ENCODE peak calls at places on chromosomes 6 and 20, in five cellular contexts. F, W, L, E and G are unnamed samples. For H3K4me1, the result is how much of the 10 kb centered on the place peaks cover.

GRCh38 chr20:39849664-39850063 is 839.4 kb downstream of the MAFB start:
- DNase-seq in F (peak), W (peak), E (peak), L (no peak), G (peak)

GRCh38 chr20:46073443-46073842 is 16.3 kb downstream of the NCOA5 start:
- DNase-seq in W (no peak), F (no peak), L (no peak), E (no peak), G (no peak)

GRCh38 chr6:96162711-96163120 is 146.9 kb downstream of the FUT9 start:
- DNase-seq in L (no peak), F (no peak), W (no peak), E (no peak), G (no peak)

GRCh38 chr6:10030942-10031537 is 383.8 kb downstream of the TFAP2A start:
- DNase-seq in W (no peak), L (peak), E (no peak), F (no peak), G (no peak)

GRCh38 chr20:22686097-22686496 is 101.7 kb upstream of the FOXA2 start:
- DNase-seq in W (peak), L (peak), F (peak), E (peak), G (peak)

GRCh38 chr20:23303325-23304102 is 47.1 kb upstream of the NXT1 start:
- DNase-seq in W (no peak), E (no peak), L (no peak), F (no peak), G (no peak)

GRCh38 chr20:64079273-64080012 is at the start of gene RGS19:
- DNase-seq in F (peak), W (peak), L (peak), E (peak), G (peak)

GRCh38 chr6:163702736-163703135 is 288.2 kb downstream of the QKI start:
- DNase-seq in W (no peak), L (no peak), E (no peak), F (no peak), G (no peak)

GRCh38 chr20:22106308-22106938 is 401.0 kb downstream of the PAX1 start:
- DNase-seq in W (no peak), F (no peak), E (no peak), L (peak), G (no peak)

GRCh38 chr6:93964926-93965325 is 545.6 kb upstream of the EPHA7 start:
- DNase-seq in F (no peak), E (no peak), W (no peak), L (no peak), G (no peak)

GRCh38 chr6:146785001-146785585 is 186.3 kb downstream of the ADGB start:
- DNase-seq in W (peak), L (peak), E (no peak), F (no peak), G (no peak)

GRCh38 chr6:134416501-134417154 is 98.7 kb upstream of the SGK1 start:
- DNase-seq in W (peak), E (no peak), L (no peak), F (no peak), G (no peak)

GRCh38 chr20:41309817-41310216 is 7.7 kb downstream of the ZHX3 start:
- DNase-seq in F (no peak), L (peak), E (no peak), W (peak), G (no peak)

GRCh38 chr6:166078294-166078693 is 89.4 kb downstream of the TBXT start:
- DNase-seq in L (no peak), W (peak), E (no peak), F (no peak), G (no peak)

GRCh38 chr20:36908603-36909002 is 32.7 kb downstream of the TLDC2 start:
- DNase-seq in F (no peak), L (no peak), E (no peak), W (peak), G (no peak)

GRCh38 chr6:114690625-114691024 is 347.8 kb upstream of the HS3ST5 start:
- DNase-seq in W (no peak), E (no peak), F (no peak), L (no peak), G (no peak)

GRCh38 chr20:4601630-4602296 is 119.9 kb upstream of the PRND start:
- DNase-seq in F (no peak), W (no peak), E (no peak), L (peak), G (peak)

GRCh38 chr6:96899019-96899418 is 1.3 kb upstream of the NDUFAF4 start:
- DNase-seq in L (peak), E (no peak), F (no peak), W (peak), G (no peak)

GRCh38 chr20:63520939-63521601 is 505 bp downstream of the PPDPF start:
- DNase-seq in L (peak), E (peak), W (peak), F (peak), G (peak)

GRCh38 chr6:169723991-169724553 is at the start of gene PHF10:
- DNase-seq in E (peak), W (peak), F (peak), L (no peak), G (peak)

GRCh38 chr20:50518270-50518721 is 8.1 kb downstream of the PTPN1 start:
- DNase-seq in L (peak), F (no peak), W (peak), E (no peak), G (no peak)

GRCh38 chr20:23244207-23244915 is 106.2 kb upstream of the NXT1 start:
- DNase-seq in L (no peak), F (no peak), W (peak), E (no peak), G (no peak)

GRCh38 chr6:159282351-159282750 is 113.2 kb downstream of the FNDC1 start:
- DNase-seq in W (no peak), E (no peak), F (no peak), L (no peak), G (no peak)

GRCh38 chr6:139308284-139308916 is 16.6 kb upstream of the TXLNB start:
- DNase-seq in F (no peak), E (no peak), W (no peak), L (peak), G (no peak)

GRCh38 chr6:108502826-108503225 is 57.9 kb upstream of the FOXO3 start:
- DNase-seq in F (no peak), E (no peak), L (no peak), W (no peak), G (no peak)

GRCh38 chr20:38658879-38659612 is 57.4 kb downstream of the ARHGAP40 start:
- DNase-seq in W (peak), E (no peak), F (no peak), L (peak), G (no peak)

GRCh38 chr20:44716309-44717106 is 1.3 kb downstream of the CCN5 start:
- DNase-seq in L (no peak), E (no peak), F (no peak), W (no peak), G (no peak)

GRCh38 chr6:7235712-7236311 is 77.2 kb downstream of the SSR1 start:
- DNase-seq in L (peak), E (no peak), W (no peak), F (peak), G (no peak)

DNA sequence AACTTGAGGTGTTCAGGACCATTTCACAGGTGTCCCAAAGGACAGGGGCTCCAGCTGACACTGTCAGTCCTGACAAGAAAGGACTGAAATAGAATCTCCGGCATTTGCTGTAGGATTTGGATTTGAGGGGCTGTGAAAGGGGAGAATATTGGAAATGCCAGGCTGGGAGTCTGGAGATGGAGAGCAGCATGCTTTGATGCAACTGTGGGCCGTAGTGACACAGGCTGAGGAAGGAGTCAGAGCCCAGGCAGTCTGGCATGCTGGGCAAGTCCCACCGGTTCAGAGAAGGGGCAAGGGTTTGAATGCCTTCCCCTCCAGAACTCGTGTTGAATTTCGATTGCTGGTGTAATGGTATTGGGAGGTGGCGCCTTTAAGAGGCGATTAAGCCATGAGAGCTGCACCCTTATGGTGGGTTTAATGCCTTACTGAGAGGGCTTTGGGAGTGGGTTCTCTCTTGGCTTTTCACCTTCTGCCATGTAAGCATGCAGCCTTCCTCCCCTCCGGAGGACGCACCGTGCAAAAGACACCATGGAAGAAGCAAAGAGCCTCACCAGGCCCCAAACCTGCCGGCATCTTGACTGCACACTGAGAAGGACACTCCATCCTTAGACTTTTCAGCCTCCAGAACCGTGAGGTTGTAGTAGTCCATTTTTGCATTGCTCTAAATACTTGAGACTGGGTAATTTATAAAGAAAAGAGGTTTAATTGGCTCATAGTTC is 9.4 kb upstream of the PYGB start:
- DNase-seq in E (peak), W (peak), F (no peak), L (peak), G (no peak)
- H3K4me3 ChIP-seq in E (no peak), W (no peak), F (no peak), L (peak), G (no peak)

GRCh38 chr20:20207872-20208271 is 155.5 kb downstream of the CFAP61 start:
- DNase-seq in E (no peak), W (no peak), F (no peak), L (no peak), G (no peak)

GRCh38 chr20:20210943-20211273 is 157.0 kb upstream of the INSM1 start:
- DNase-seq in F (no peak), W (no peak), E (no peak), L (no peak), G (no peak)

GRCh38 chr20:20210327-20210726 is 157.6 kb upstream of the INSM1 start:
- DNase-seq in W (no peak), L (no peak), F (no peak), E (no peak), G (no peak)

GRCh38 chr20:20211274-20211987 is 156.5 kb upstream of the INSM1 start:
- DNase-seq in E (no peak), F (no peak), W (no peak), L (peak), G (no peak)

DNA sequence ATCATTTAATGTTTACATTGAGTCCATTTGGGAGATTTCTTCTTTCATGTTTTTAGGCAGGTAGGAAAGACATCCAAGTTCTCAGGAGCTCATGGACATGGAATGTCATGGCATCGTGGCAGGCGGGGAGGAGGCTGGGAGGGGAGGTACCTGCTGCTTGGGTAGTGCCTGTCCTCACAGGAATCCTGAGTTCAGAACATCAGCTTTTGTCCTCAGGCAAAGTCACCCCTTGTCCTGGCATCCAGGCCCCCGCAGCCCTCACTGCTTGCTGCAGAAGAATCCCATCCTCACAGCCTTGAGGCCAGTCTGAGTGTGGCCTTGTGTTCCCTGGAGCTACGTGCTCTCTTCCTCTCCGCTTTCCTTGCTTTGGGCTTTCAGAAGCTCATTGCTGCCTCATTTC is 157.4 kb downstream of the CFAP61 start:
- DNase-seq in L (no peak), E (no peak), W (no peak), F (no peak), G (no peak)
- H3K4me1 ChIP-seq in L (under half), E (under half), W (under half), F (under half), G (under half)

DNA sequence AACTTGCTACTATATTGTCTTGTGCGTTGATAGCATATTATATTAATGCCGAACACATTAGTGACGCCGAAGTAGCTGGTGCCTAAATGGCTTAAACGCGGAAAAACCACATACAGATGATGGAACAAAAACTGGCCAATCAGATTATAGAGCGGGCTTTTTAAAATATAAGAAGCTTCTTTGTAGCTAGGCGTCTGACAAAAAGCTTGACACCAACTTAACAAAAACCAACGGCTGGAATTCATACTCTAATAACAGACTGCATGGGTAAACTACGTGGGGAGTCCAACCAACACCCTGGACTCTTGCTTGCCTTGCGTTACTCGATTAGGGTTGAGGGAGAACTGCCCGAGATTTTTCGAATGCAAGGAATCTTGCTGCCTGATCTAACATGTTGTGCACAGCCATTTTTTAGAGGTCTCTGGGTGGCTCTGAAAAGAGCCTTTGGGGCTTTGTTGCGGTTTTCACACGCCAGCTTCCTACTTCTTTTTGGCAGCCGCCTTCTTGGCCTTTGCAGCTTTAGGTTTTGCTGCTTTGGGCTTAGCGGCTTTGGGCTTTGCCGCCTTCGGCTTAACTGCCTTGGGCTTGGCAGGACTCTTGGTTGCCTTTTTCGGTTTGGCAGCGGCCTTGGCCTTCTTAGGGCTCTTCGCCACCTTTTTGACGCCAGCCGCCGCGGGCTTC is 45.7 kb downstream of the OR2B2 start:
- DNase-seq in F (no peak), W (peak), L (no peak), E (no peak), G (no peak)
- H3K4me3 ChIP-seq in F (peak), W (peak), L (peak), E (peak), G (peak)

GRCh38 chr6:156396791-156397418 is 380.3 kb upstream of the ARID1B start:
- DNase-seq in E (no peak), F (no peak), L (no peak), W (no peak), G (no peak)

GRCh38 chr6:156395276-156395675 is 381.9 kb upstream of the ARID1B start:
- DNase-seq in W (no peak), L (peak), F (peak), E (no peak), G (no peak)

GRCh38 chr6:156396068-156396771 is 381.0 kb upstream of the ARID1B start:
- DNase-seq in W (no peak), E (no peak), F (no peak), L (no peak), G (no peak)

GRCh38 chr6:156400487-156400886 is 376.7 kb upstream of the ARID1B start:
- DNase-seq in F (no peak), L (no peak), E (no peak), W (no peak), G (no peak)

GRCh38 chr6:156398371-156398770 is 378.8 kb upstream of the ARID1B start:
- DNase-seq in W (no peak), F (no peak), E (no peak), L (no peak), G (no peak)
- H3K4me1 ChIP-seq in W (under half), F (under half), E (under half), L (under half), G (under half)

GRCh38 chr20:47761478-47762047 is 23.7 kb downstream of the SULF2 start:
- DNase-seq in E (no peak), L (no peak), F (no peak), W (no peak), G (no peak)
- H3K4me3 ChIP-seq in E (no peak), L (no peak), F (no peak), W (no peak), G (no peak)

GRCh38 chr6:128513878-128514277 is 6.5 kb downstream of the PTPRK start:
- DNase-seq in F (no peak), L (no peak), W (no peak), E (no peak), G (no peak)

GRCh38 chr6:128516514-128516898 is 3.9 kb downstream of the PTPRK start:
- DNase-seq in F (no peak), E (no peak), W (no peak), L (peak), G (no peak)

GRCh38 chr6:128517124-128517523 is 3.3 kb downstream of the PTPRK start:
- DNase-seq in E (no peak), L (no peak), F (no peak), W (no peak), G (no peak)

GRCh38 chr6:128518531-128519131 is 1.8 kb downstream of the PTPRK start:
- DNase-seq in E (no peak), L (peak), W (no peak), F (no peak), G (no peak)

DNA sequence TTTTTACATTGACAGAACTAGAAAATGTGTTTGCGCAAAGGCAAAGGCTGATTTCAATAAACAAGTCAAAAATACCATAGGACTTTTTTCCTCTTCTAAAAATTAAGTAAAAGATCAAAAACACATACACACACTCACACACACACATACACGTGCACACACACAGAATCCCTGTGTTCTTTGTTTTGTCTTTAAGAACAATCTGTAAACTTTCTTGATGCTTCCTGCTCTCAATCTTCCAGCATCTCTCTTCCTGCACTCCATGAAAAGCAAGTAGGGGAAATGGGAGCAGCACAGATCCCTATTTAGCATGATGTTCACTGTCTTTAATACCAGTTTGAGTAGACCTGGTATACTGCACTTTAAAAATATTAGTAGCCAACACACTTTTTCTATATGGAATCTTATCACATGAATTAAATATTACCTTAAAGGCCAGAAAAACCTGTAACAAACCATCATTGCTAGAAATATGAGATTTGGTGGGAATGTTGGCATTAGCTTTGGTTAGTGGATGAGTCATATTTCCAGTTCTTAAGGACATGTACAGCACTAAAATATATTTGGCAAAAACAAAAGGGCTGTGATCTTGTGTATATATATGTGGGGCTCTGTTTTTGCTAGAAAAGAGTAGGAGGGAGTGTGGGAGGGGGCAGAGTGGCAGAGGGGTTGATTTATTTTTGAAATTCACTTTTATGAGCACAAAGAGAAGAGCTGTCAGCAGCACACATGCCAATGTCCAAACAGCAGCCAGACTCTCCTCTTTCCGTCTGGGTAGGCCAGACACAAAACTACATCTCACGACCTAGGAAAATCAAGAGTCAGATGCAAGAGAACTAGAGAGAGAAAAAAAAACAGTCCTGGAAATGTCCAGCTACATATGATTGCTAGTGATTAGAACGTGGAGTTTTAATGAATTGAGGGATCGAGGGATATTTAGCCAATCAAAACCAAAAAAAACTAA is 4.6 kb downstream of the PTPRK start:
- DNase-seq in F (no peak), E (no peak), L (peak), W (peak), G (no peak)
- H3K4me1 ChIP-seq in F (half or more), E (under half), L (half or more), W (under half), G (under half)

GRCh38 chr6:130928993-130929678 is 101.9 kb downstream of the SMLR1 start:
- DNase-seq in E (no peak), L (peak), F (no peak), W (peak), G (no peak)

GRCh38 chr6:130932438-130932837 is 105.2 kb downstream of the SMLR1 start:
- DNase-seq in W (peak), F (no peak), E (no peak), L (no peak), G (no peak)

GRCh38 chr6:130931683-130932082 is 104.5 kb downstream of the SMLR1 start:
- DNase-seq in W (no peak), E (no peak), F (no peak), L (no peak), G (no peak)

GRCh38 chr6:130927305-130927704 is 100.1 kb downstream of the SMLR1 start:
- DNase-seq in E (no peak), L (peak), F (no peak), W (no peak), G (no peak)

DNA sequence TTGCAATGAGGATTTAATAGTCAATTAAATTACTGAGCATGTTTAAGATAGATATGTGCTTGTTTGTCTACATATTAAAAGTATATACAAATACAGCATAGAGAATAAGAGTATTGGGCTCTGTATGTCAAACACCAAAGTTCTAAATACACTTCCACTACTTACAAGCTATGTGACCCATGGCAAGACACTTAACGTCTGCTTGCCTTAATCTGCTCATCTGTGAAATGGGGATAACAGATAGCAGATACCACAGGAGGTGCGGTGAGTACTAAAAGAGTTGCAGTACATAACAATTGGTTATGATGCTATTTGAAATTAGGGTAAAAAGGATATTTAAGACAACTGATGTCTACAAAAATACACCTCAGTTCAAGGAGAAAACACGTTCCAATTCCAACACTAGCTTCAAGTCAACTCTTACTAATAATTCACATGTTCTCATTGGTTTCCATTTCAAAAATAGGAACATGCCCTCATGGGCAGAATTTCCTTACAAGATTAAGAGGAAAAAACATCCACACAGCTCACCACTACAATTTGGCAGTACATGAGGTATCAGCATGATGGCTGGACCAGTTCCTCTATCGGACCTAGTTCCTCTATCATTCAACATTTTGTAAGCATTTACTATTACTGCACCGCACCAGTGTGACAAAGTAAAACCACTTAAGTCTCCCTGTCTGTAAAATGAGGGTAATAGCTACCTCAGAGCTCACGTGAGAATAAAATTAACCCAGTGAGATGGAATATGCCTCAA is 101.1 kb downstream of the SMLR1 start:
- DNase-seq in W (no peak), F (no peak), L (no peak), E (no peak), G (no peak)
- H3K4me3 ChIP-seq in W (no peak), F (no peak), L (peak), E (peak), G (no peak)